ENCODE peak calls at places on chromosomes 6 and 20, in four cellular contexts. One of them, this sample, is unnamed.

GRCh38 chr6:125377621-125378020 is 75.9 kb upstream of the HDDC2 start:
- DNase-seq in lower lobe of right lung: no peak
- DNase-seq in heart right ventricle: no peak
- DNase-seq in transverse colon: no peak
- DNase-seq in this sample: peak

GRCh38 chr20:58017237-58017969 is 211.1 kb downstream of the ANKRD60 start:
- DNase-seq in lower lobe of right lung: no peak
- DNase-seq in heart right ventricle: peak
- DNase-seq in transverse colon: peak
- DNase-seq in this sample: peak

GRCh38 chr6:31438677-31439076 is 35.3 kb downstream of the MICA start:
- DNase-seq in heart right ventricle: no peak
- DNase-seq in lower lobe of right lung: no peak
- DNase-seq in transverse colon: no peak
- DNase-seq in this sample: no peak

GRCh38 chr20:4606046-4606445 is 115.7 kb upstream of the PRND start:
- DNase-seq in heart right ventricle: no peak
- DNase-seq in transverse colon: no peak
- DNase-seq in lower lobe of right lung: no peak
- DNase-seq in this sample: no peak

GRCh38 chr20:60446273-60447111 is 488.3 kb downstream of the CDH26 start:
- DNase-seq in heart right ventricle: no peak
- DNase-seq in transverse colon: no peak
- DNase-seq in lower lobe of right lung: no peak
- DNase-seq in this sample: no peak

GRCh38 chr6:10416863-10417641 is 2.2 kb upstream of the TFAP2A start:
- DNase-seq in heart right ventricle: no peak
- DNase-seq in lower lobe of right lung: peak
- DNase-seq in transverse colon: no peak
- DNase-seq in this sample: peak

GRCh38 chr6:15288856-15289255 is 43.0 kb downstream of the JARID2 start:
- DNase-seq in lower lobe of right lung: no peak
- DNase-seq in heart right ventricle: no peak
- DNase-seq in transverse colon: no peak
- DNase-seq in this sample: no peak

GRCh38 chr6:127342296-127342945 is 988 bp downstream of the ECHDC1 start:
- DNase-seq in heart right ventricle: no peak
- DNase-seq in lower lobe of right lung: no peak
- DNase-seq in transverse colon: peak
- DNase-seq in this sample: peak

GRCh38 chr6:147508871-147509608 is 550 bp downstream of the SAMD5 start:
- DNase-seq in lower lobe of right lung: no peak
- DNase-seq in transverse colon: peak
- DNase-seq in heart right ventricle: peak
- DNase-seq in this sample: peak

GRCh38 chr20:17654649-17655285 is 27.3 kb downstream of the RRBP1 start:
- DNase-seq in lower lobe of right lung: no peak
- DNase-seq in heart right ventricle: peak
- DNase-seq in transverse colon: peak
- DNase-seq in this sample: peak

GRCh38 chr20:24806896-24807676 is 142.0 kb upstream of the CST7 start:
- DNase-seq in lower lobe of right lung: peak
- DNase-seq in transverse colon: no peak
- DNase-seq in heart right ventricle: no peak
- DNase-seq in this sample: no peak

GRCh38 chr20:9200620-9201019 is 131.7 kb downstream of the PLCB4 start:
- DNase-seq in heart right ventricle: no peak
- DNase-seq in lower lobe of right lung: no peak
- DNase-seq in transverse colon: no peak
- DNase-seq in this sample: peak

GRCh38 chr6:125142614-125143013 is 11.0 kb upstream of the TPD52L1 start:
- DNase-seq in heart right ventricle: no peak
- DNase-seq in lower lobe of right lung: no peak
- DNase-seq in transverse colon: no peak
- DNase-seq in this sample: no peak

GRCh38 chr20:43914697-43915208 is at the start of gene TOX2:
- DNase-seq in transverse colon: peak
- DNase-seq in heart right ventricle: peak
- DNase-seq in lower lobe of right lung: peak
- DNase-seq in this sample: peak

GRCh38 chr6:156780117-156780641 is 3.0 kb downstream of the ARID1B start:
- DNase-seq in transverse colon: peak
- DNase-seq in heart right ventricle: no peak
- DNase-seq in lower lobe of right lung: no peak
- DNase-seq in this sample: peak

GRCh38 chr6:79570802-79571367 is 33.7 kb upstream of the LCA5 start:
- DNase-seq in lower lobe of right lung: no peak
- DNase-seq in transverse colon: no peak
- DNase-seq in heart right ventricle: no peak
- DNase-seq in this sample: peak

GRCh38 chr6:32819729-32820128 is 2.9 kb upstream of the HLA-DOB start:
- DNase-seq in transverse colon: no peak
- DNase-seq in heart right ventricle: no peak
- DNase-seq in lower lobe of right lung: no peak
- DNase-seq in this sample: peak

DNA sequence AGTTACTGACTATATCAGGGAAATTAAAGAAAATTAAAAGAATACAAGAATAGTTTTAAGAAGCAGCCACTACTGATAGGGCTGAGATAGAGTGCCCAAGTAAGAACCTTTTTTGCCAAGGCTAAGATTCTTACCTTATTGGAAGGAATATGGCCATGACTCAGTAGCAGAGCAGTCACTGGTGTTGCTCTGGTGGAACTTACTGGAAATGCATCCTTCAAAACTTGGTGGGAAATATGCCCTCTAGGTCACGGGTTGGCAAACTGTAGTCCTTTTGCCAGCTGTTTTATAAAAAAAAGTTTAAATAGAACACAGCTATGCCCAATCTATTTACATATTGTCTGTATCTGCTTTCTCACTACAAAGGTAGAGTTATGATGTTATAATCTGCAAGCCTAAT is 6.0 kb downstream of the HSF2 start:
- DNase-seq in lower lobe of right lung: no peak
- DNase-seq in heart right ventricle: no peak
- DNase-seq in transverse colon: no peak
- DNase-seq in this sample: no peak
- TF ChIP-seq CTCF in lower lobe of right lung: no peak
- TF ChIP-seq CTCF in heart right ventricle: no peak
- TF ChIP-seq CTCF in transverse colon: no peak
- TF ChIP-seq CTCF in this sample: no peak

GRCh38 chr20:49821381-49821780 is 8.8 kb downstream of the SLC9A8 start:
- DNase-seq in lower lobe of right lung: no peak
- DNase-seq in heart right ventricle: no peak
- DNase-seq in transverse colon: no peak
- DNase-seq in this sample: no peak

GRCh38 chr20:49823152-49823847 is 10.7 kb downstream of the SLC9A8 start:
- DNase-seq in lower lobe of right lung: no peak
- DNase-seq in heart right ventricle: no peak
- DNase-seq in transverse colon: no peak
- DNase-seq in this sample: no peak

GRCh38 chr20:49821850-49822249 is 9.2 kb downstream of the SLC9A8 start:
- DNase-seq in lower lobe of right lung: no peak
- DNase-seq in transverse colon: no peak
- DNase-seq in heart right ventricle: no peak
- DNase-seq in this sample: peak

GRCh38 chr20:49824206-49824605 is 11.6 kb downstream of the SLC9A8 start:
- DNase-seq in lower lobe of right lung: no peak
- DNase-seq in heart right ventricle: no peak
- DNase-seq in transverse colon: no peak
- DNase-seq in this sample: no peak

GRCh38 chr20:49825521-49826033 is 12.9 kb downstream of the SLC9A8 start:
- DNase-seq in heart right ventricle: no peak
- DNase-seq in lower lobe of right lung: peak
- DNase-seq in transverse colon: no peak
- DNase-seq in this sample: no peak
- TF ChIP-seq CTCF in heart right ventricle: no peak
- TF ChIP-seq CTCF in lower lobe of right lung: no peak
- TF ChIP-seq CTCF in transverse colon: no peak
- TF ChIP-seq CTCF in this sample: no peak

DNA sequence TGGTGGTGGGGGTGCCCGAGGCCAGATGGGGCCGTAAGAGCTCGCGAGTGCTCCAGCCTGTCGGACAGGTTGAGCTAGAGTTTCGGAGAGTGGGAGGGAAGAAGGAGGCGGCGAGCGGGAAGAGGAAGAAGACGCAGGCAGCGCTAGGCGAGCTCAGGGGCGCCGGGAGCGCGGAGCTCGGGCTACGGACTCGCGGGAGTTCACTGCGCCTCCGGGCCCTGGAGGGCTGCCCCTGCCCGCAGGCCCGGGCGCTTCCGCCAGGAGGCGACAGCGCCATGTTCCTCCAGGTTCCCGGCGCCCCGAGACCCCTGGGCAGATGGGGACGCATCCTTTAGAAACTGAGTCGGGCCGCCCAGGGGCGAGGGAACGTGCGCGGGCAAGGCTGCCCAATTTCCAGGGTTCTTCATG is 984 bp downstream of the TFAP2C start:
- DNase-seq in transverse colon: peak
- DNase-seq in heart right ventricle: peak
- DNase-seq in lower lobe of right lung: peak
- DNase-seq in this sample: peak
- TF ChIP-seq CTCF in transverse colon: peak
- TF ChIP-seq CTCF in heart right ventricle: peak
- TF ChIP-seq CTCF in lower lobe of right lung: peak
- TF ChIP-seq CTCF in this sample: peak

GRCh38 chr6:128676456-128676855 is 156.1 kb upstream of the PTPRK start:
- DNase-seq in heart right ventricle: no peak
- DNase-seq in lower lobe of right lung: no peak
- DNase-seq in transverse colon: no peak
- DNase-seq in this sample: no peak

GRCh38 chr6:128666405-128666804 is 146.0 kb upstream of the PTPRK start:
- DNase-seq in transverse colon: no peak
- DNase-seq in heart right ventricle: no peak
- DNase-seq in lower lobe of right lung: no peak
- DNase-seq in this sample: no peak

GRCh38 chr6:128667339-128667858 is 147.0 kb upstream of the PTPRK start:
- DNase-seq in lower lobe of right lung: no peak
- DNase-seq in transverse colon: no peak
- DNase-seq in heart right ventricle: no peak
- DNase-seq in this sample: no peak

GRCh38 chr6:128672023-128672422 is 151.6 kb upstream of the PTPRK start:
- DNase-seq in transverse colon: no peak
- DNase-seq in lower lobe of right lung: no peak
- DNase-seq in heart right ventricle: no peak
- DNase-seq in this sample: no peak
- TF ChIP-seq CTCF in transverse colon: no peak
- TF ChIP-seq CTCF in lower lobe of right lung: no peak
- TF ChIP-seq CTCF in heart right ventricle: no peak
- TF ChIP-seq CTCF in this sample: no peak